ENCODE peak calls at places on chromosomes 13 and 19, in five cellular contexts. One of them, this sample, is unnamed.

GRCh38 chr19:56917998-56918397 is 77.5 kb upstream of the PEG3 start:
- DNase-seq in left colon: no peak
- DNase-seq in fibroblast of the aortic adventitia: no peak
- DNase-seq in iPS-NIHi11: no peak
- DNase-seq in AG09319: no peak
- DNase-seq in this sample: no peak

GRCh38 chr19:4844348-4845179 is 13.1 kb upstream of the TICAM1 start:
- DNase-seq in AG09319: no peak
- DNase-seq in fibroblast of the aortic adventitia: peak; percentile 69
- DNase-seq in left colon: no peak
- DNase-seq in iPS-NIHi11: no peak
- DNase-seq in this sample: no peak

GRCh38 chr13:46609726-46610125 is 56.8 kb downstream of the LRCH1 start:
- DNase-seq in left colon: no peak
- DNase-seq in fibroblast of the aortic adventitia: no peak
- DNase-seq in iPS-NIHi11: no peak
- DNase-seq in AG09319: no peak
- DNase-seq in this sample: no peak

GRCh38 chr19:18349524-18350128 is 9.2 kb downstream of the PGPEP1 start:
- DNase-seq in left colon: peak; percentile 60
- DNase-seq in fibroblast of the aortic adventitia: peak; percentile 74
- DNase-seq in AG09319: no peak
- DNase-seq in iPS-NIHi11: peak; percentile 72
- DNase-seq in this sample: peak; percentile 76

GRCh38 chr13:26460652-26461051 is 96.8 kb upstream of the WASF3 start:
- DNase-seq in AG09319: no peak
- DNase-seq in fibroblast of the aortic adventitia: peak; percentile 31
- DNase-seq in left colon: no peak
- DNase-seq in iPS-NIHi11: no peak
- DNase-seq in this sample: no peak

GRCh38 chr13:71625694-71626093 is 241.3 kb downstream of the DACH1 start:
- DNase-seq in iPS-NIHi11: no peak
- DNase-seq in left colon: no peak
- DNase-seq in fibroblast of the aortic adventitia: peak; percentile 4
- DNase-seq in AG09319: no peak
- DNase-seq in this sample: no peak

GRCh38 chr13:69565334-69565733 is 542.3 kb upstream of the ATXN8OS start:
- DNase-seq in left colon: no peak
- DNase-seq in iPS-NIHi11: peak; percentile 53
- DNase-seq in AG09319: no peak
- DNase-seq in fibroblast of the aortic adventitia: no peak
- DNase-seq in this sample: peak; percentile 15

GRCh38 chr19:41324921-41325639 is 15.1 kb downstream of the CCDC97 start:
- DNase-seq in iPS-NIHi11: peak; percentile 83
- DNase-seq in left colon: peak; percentile 62
- DNase-seq in AG09319: no peak
- DNase-seq in fibroblast of the aortic adventitia: peak; percentile 79
- DNase-seq in this sample: no peak

GRCh38 chr13:46062190-46062589 is 9.6 kb upstream of the ZC3H13 start:
- DNase-seq in AG09319: no peak
- DNase-seq in iPS-NIHi11: no peak
- DNase-seq in left colon: no peak
- DNase-seq in fibroblast of the aortic adventitia: peak; percentile 7
- DNase-seq in this sample: no peak

GRCh38 chr19:7428651-7429113 is 60.2 kb downstream of the PEX11G start:
- DNase-seq in left colon: peak; percentile 32
- DNase-seq in AG09319: no peak
- DNase-seq in iPS-NIHi11: no peak
- DNase-seq in fibroblast of the aortic adventitia: no peak
- DNase-seq in this sample: no peak

GRCh38 chr13:46296465-46296822 is 84.7 kb downstream of the LRRC63 start:
- DNase-seq in iPS-NIHi11: no peak
- DNase-seq in fibroblast of the aortic adventitia: no peak
- DNase-seq in left colon: no peak
- DNase-seq in AG09319: no peak
- DNase-seq in this sample: no peak

GRCh38 chr13:107322228-107322627 is 754.3 kb upstream of the ARGLU1 start:
- DNase-seq in AG09319: no peak
- DNase-seq in iPS-NIHi11: no peak
- DNase-seq in left colon: no peak
- DNase-seq in fibroblast of the aortic adventitia: no peak
- DNase-seq in this sample: no peak

GRCh38 chr19:3336680-3337523 is 29.5 kb upstream of the NFIC start:
- DNase-seq in iPS-NIHi11: no peak
- DNase-seq in AG09319: no peak
- DNase-seq in fibroblast of the aortic adventitia: peak; percentile 80
- DNase-seq in left colon: peak; percentile 84
- DNase-seq in this sample: peak; percentile 15

GRCh38 chr19:58585442-58586130 is 12.5 kb upstream of the MZF1 start:
- DNase-seq in left colon: no peak
- DNase-seq in AG09319: no peak
- DNase-seq in fibroblast of the aortic adventitia: no peak
- DNase-seq in iPS-NIHi11: no peak
- DNase-seq in this sample: no peak

GRCh38 chr19:48874309-48875135 is 2.3 kb downstream of the PPP1R15A start:
- DNase-seq in left colon: no peak
- DNase-seq in fibroblast of the aortic adventitia: peak; percentile 53
- DNase-seq in iPS-NIHi11: no peak
- DNase-seq in AG09319: no peak
- DNase-seq in this sample: no peak

GRCh38 chr19:6236310-6237291 is 43.2 kb downstream of the MLLT1 start:
- DNase-seq in fibroblast of the aortic adventitia: no peak
- DNase-seq in AG09319: no peak
- DNase-seq in left colon: peak; percentile 72
- DNase-seq in iPS-NIHi11: peak; percentile 70
- DNase-seq in this sample: no peak

GRCh38 chr13:35784286-35784951 is 307.9 kb upstream of the MAB21L1 start:
- DNase-seq in iPS-NIHi11: no peak
- DNase-seq in AG09319: no peak
- DNase-seq in fibroblast of the aortic adventitia: no peak
- DNase-seq in left colon: no peak
- DNase-seq in this sample: no peak